ENCODE peak calls at places on chromosomes 2 and 18, in seven cellular contexts. One of them, this sample, is unnamed.

GRCh38 chr2:102301867-102302362 is 9.4 kb upstream of the IL1RL1 start:
- DNase-seq in activated T-cell treated with anti-CD3 and anti-CD28 coated beads, Interleukin-2, amount 50 U/mL, for 48 hours: peak; percentile 67
- DNase-seq in ELR: peak; percentile 55
- DNase-seq in NCI-H2029: no peak
- DNase-seq in CD4-positive, alpha-beta T cell: peak; percentile 32
- DNase-seq in activated CD4-positive, alpha-beta T cell treated with anti-CD3 and anti-CD28 coated beads, Interleukin-2, amount 10 ng/mL, durations not matched to agents 7 days and 5 days: peak; percentile 63
- DNase-seq in Karpas-422: peak; percentile 53
- DNase-seq in this sample: no peak

GRCh38 chr2:40348038-40348437 is 103.9 kb downstream of the SLC8A1 start:
- DNase-seq in activated T-cell treated with anti-CD3 and anti-CD28 coated beads, Interleukin-2, amount 50 U/mL, for 48 hours: no peak
- DNase-seq in ELR: no peak
- DNase-seq in NCI-H2029: no peak
- DNase-seq in CD4-positive, alpha-beta T cell: no peak
- DNase-seq in activated CD4-positive, alpha-beta T cell treated with anti-CD3 and anti-CD28 coated beads, Interleukin-2, amount 10 ng/mL, durations not matched to agents 7 days and 5 days: no peak
- DNase-seq in Karpas-422: no peak
- DNase-seq in this sample: no peak

GRCh38 chr2:150346806-150347205 is 140.7 kb downstream of the RND3 start:
- DNase-seq in activated T-cell treated with anti-CD3 and anti-CD28 coated beads, Interleukin-2, amount 50 U/mL, for 48 hours: no peak
- DNase-seq in ELR: no peak
- DNase-seq in NCI-H2029: no peak
- DNase-seq in CD4-positive, alpha-beta T cell: no peak
- DNase-seq in activated CD4-positive, alpha-beta T cell treated with anti-CD3 and anti-CD28 coated beads, Interleukin-2, amount 10 ng/mL, durations not matched to agents 7 days and 5 days: no peak
- DNase-seq in Karpas-422: no peak
- DNase-seq in this sample: no peak

GRCh38 chr2:12455626-12456025 is 261.1 kb upstream of the TRIB2 start:
- DNase-seq in activated T-cell treated with anti-CD3 and anti-CD28 coated beads, Interleukin-2, amount 50 U/mL, for 48 hours: no peak
- DNase-seq in ELR: no peak
- DNase-seq in NCI-H2029: no peak
- DNase-seq in CD4-positive, alpha-beta T cell: no peak
- DNase-seq in activated CD4-positive, alpha-beta T cell treated with anti-CD3 and anti-CD28 coated beads, Interleukin-2, amount 10 ng/mL, durations not matched to agents 7 days and 5 days: no peak
- DNase-seq in Karpas-422: no peak
- DNase-seq in this sample: no peak

GRCh38 chr2:10941383-10941782 is 29.6 kb downstream of the KCNF1 start:
- DNase-seq in activated T-cell treated with anti-CD3 and anti-CD28 coated beads, Interleukin-2, amount 50 U/mL, for 48 hours: no peak
- DNase-seq in ELR: no peak
- DNase-seq in NCI-H2029: no peak
- DNase-seq in CD4-positive, alpha-beta T cell: no peak
- DNase-seq in activated CD4-positive, alpha-beta T cell treated with anti-CD3 and anti-CD28 coated beads, Interleukin-2, amount 10 ng/mL, durations not matched to agents 7 days and 5 days: no peak
- DNase-seq in Karpas-422: no peak
- DNase-seq in this sample: no peak

GRCh38 chr2:58364098-58364497 is 123.0 kb upstream of the FANCL start:
- DNase-seq in activated T-cell treated with anti-CD3 and anti-CD28 coated beads, Interleukin-2, amount 50 U/mL, for 48 hours: no peak
- DNase-seq in ELR: no peak
- DNase-seq in NCI-H2029: no peak
- DNase-seq in CD4-positive, alpha-beta T cell: no peak
- DNase-seq in activated CD4-positive, alpha-beta T cell treated with anti-CD3 and anti-CD28 coated beads, Interleukin-2, amount 10 ng/mL, durations not matched to agents 7 days and 5 days: no peak
- DNase-seq in Karpas-422: no peak
- DNase-seq in this sample: no peak

GRCh38 chr18:41504316-41504715 is 450.7 kb upstream of the PIK3C3 start:
- DNase-seq in activated T-cell treated with anti-CD3 and anti-CD28 coated beads, Interleukin-2, amount 50 U/mL, for 48 hours: no peak
- DNase-seq in ELR: peak; percentile 75
- DNase-seq in NCI-H2029: no peak
- DNase-seq in CD4-positive, alpha-beta T cell: no peak
- DNase-seq in activated CD4-positive, alpha-beta T cell treated with anti-CD3 and anti-CD28 coated beads, Interleukin-2, amount 10 ng/mL, durations not matched to agents 7 days and 5 days: no peak
- DNase-seq in Karpas-422: no peak
- DNase-seq in this sample: no peak

GRCh38 chr2:137888845-137889244 is 75.4 kb upstream of the HNMT start:
- DNase-seq in activated T-cell treated with anti-CD3 and anti-CD28 coated beads, Interleukin-2, amount 50 U/mL, for 48 hours: no peak
- DNase-seq in ELR: peak; percentile 30
- DNase-seq in NCI-H2029: peak; percentile 19
- DNase-seq in CD4-positive, alpha-beta T cell: no peak
- DNase-seq in activated CD4-positive, alpha-beta T cell treated with anti-CD3 and anti-CD28 coated beads, Interleukin-2, amount 10 ng/mL, durations not matched to agents 7 days and 5 days: no peak
- DNase-seq in Karpas-422: peak; percentile 49
- DNase-seq in this sample: no peak

GRCh38 chr18:63005306-63005705 is 290.0 kb downstream of the PHLPP1 start:
- DNase-seq in activated T-cell treated with anti-CD3 and anti-CD28 coated beads, Interleukin-2, amount 50 U/mL, for 48 hours: no peak
- DNase-seq in ELR: no peak
- DNase-seq in NCI-H2029: no peak
- DNase-seq in CD4-positive, alpha-beta T cell: no peak
- DNase-seq in activated CD4-positive, alpha-beta T cell treated with anti-CD3 and anti-CD28 coated beads, Interleukin-2, amount 10 ng/mL, durations not matched to agents 7 days and 5 days: no peak
- DNase-seq in Karpas-422: no peak
- DNase-seq in this sample: no peak

GRCh38 chr18:45566025-45566740 is 49.1 kb upstream of the SLC14A2 start:
- DNase-seq in activated T-cell treated with anti-CD3 and anti-CD28 coated beads, Interleukin-2, amount 50 U/mL, for 48 hours: no peak
- DNase-seq in ELR: peak; percentile 38
- DNase-seq in NCI-H2029: no peak
- DNase-seq in CD4-positive, alpha-beta T cell: no peak
- DNase-seq in activated CD4-positive, alpha-beta T cell treated with anti-CD3 and anti-CD28 coated beads, Interleukin-2, amount 10 ng/mL, durations not matched to agents 7 days and 5 days: no peak
- DNase-seq in Karpas-422: no peak
- DNase-seq in this sample: no peak

GRCh38 chr2:112994648-112995047 is 10.6 kb upstream of the IL36A start:
- DNase-seq in activated T-cell treated with anti-CD3 and anti-CD28 coated beads, Interleukin-2, amount 50 U/mL, for 48 hours: no peak
- DNase-seq in ELR: no peak
- DNase-seq in NCI-H2029: no peak
- DNase-seq in CD4-positive, alpha-beta T cell: no peak
- DNase-seq in activated CD4-positive, alpha-beta T cell treated with anti-CD3 and anti-CD28 coated beads, Interleukin-2, amount 10 ng/mL, durations not matched to agents 7 days and 5 days: no peak
- DNase-seq in Karpas-422: no peak
- DNase-seq in this sample: no peak